ENCODE peak calls at places on chromosomes 13 and 19, in seven cellular contexts. Y, D, M, K, R, O and U are unnamed samples.

GRCh38 chr13:111893071-111893606 is 173.8 kb upstream of the SOX1 start:
- DNase-seq in K (peak; percentile 82), O (peak; percentile 50), M (peak; percentile 89), Y (peak; percentile 87), R (no peak), D (peak; percentile 76), U (no peak)

GRCh38 chr13:44969858-44970484 is 19.3 kb downstream of the NUFIP1 start:
- DNase-seq in R (peak; percentile 86), K (no peak), M (peak; percentile 61), Y (peak; percentile 57), O (no peak), D (peak; percentile 72), U (peak; percentile 71)

GRCh38 chr19:741506-742131 is 9.3 kb upstream of the MISP start:
- DNase-seq in R (peak; percentile 41), O (peak; percentile 31), K (peak; percentile 65), D (no peak), Y (no peak), M (peak; percentile 85), U (no peak)

GRCh38 chr13:46761866-46762265 is 35.1 kb downstream of the ESD start:
- DNase-seq in O (no peak), Y (no peak), K (no peak), R (no peak), M (no peak), D (no peak), U (no peak)

GRCh38 chr13:90868321-90868920 is 479.1 kb upstream of the MIR17HG start:
- DNase-seq in R (peak; percentile 42), D (peak; percentile 51), Y (peak; percentile 17), O (no peak), M (peak; percentile 6), K (no peak), U (peak; percentile 11)

GRCh38 chr13:114099191-114099590 is 33.2 kb downstream of the RASA3 start:
- DNase-seq in M (peak; percentile 91), K (peak; percentile 86), Y (no peak), R (peak; percentile 47), D (peak; percentile 99), O (no peak), U (peak; percentile 93)

GRCh38 chr19:51441410-51442390 is 16.6 kb downstream of the SIGLEC8 start:
- DNase-seq in Y (no peak), M (no peak), O (no peak), D (no peak), R (peak; percentile 45), K (no peak), U (no peak)

GRCh38 chr13:73984949-73985691 is 149.1 kb downstream of the KLF12 start:
- DNase-seq in O (no peak), D (no peak), Y (no peak), R (no peak), M (peak; percentile 48), K (no peak), U (no peak)

GRCh38 chr13:110610955-110611595 is 4.3 kb upstream of the NAXD start:
- DNase-seq in O (no peak), R (peak; percentile 65), D (no peak), M (no peak), K (no peak), Y (no peak), U (peak; percentile 21)

GRCh38 chr13:30551194-30551593 is 66.5 kb upstream of the USPL1 start:
- DNase-seq in Y (no peak), K (no peak), O (no peak), M (peak; percentile 64), D (peak; percentile 38), R (peak; percentile 65), U (peak; percentile 43)

GRCh38 chr19:58511353-58512208 is at the start of gene SLC27A5:
- DNase-seq in O (no peak), R (no peak), Y (no peak), K (no peak), M (no peak), D (no peak), U (no peak)

GRCh38 chr13:99758465-99759162 is 213.0 kb downstream of the ZIC5 start:
- DNase-seq in D (no peak), Y (no peak), O (no peak), K (no peak), M (no peak), R (no peak), U (no peak)

GRCh38 chr13:24159921-24160324 is 597 bp upstream of the SPATA13 start:
- DNase-seq in R (peak; percentile 25), Y (no peak), D (no peak), K (peak; percentile 48), O (no peak), M (peak; percentile 67), U (no peak)

GRCh38 chr13:20960663-20961309 is 58.2 kb upstream of the XPO4 start:
- DNase-seq in D (no peak), Y (no peak), R (no peak), K (no peak), M (no peak), O (no peak), U (no peak)

GRCh38 chr13:31891472-31891871 is 140.1 kb upstream of the FRY start:
- DNase-seq in R (peak; percentile 66), K (no peak), O (no peak), M (no peak), D (no peak), Y (no peak), U (no peak)

GRCh38 chr13:113410472-113411201 is 42.7 kb downstream of the ADPRHL1 start:
- DNase-seq in R (peak; percentile 50), O (no peak), K (no peak), M (peak; percentile 59), Y (no peak), D (peak; percentile 82), U (peak; percentile 93)

GRCh38 chr19:30076101-30076551 is 134.1 kb downstream of the URI1 start:
- DNase-seq in O (no peak), D (no peak), Y (no peak), M (peak; percentile 12), R (no peak), K (peak; percentile 46), U (no peak)

GRCh38 chr19:44607049-44607448 is 6.3 kb upstream of the IGSF23 start:
- DNase-seq in R (peak; percentile 87), Y (no peak), K (no peak), D (peak; percentile 28), M (no peak), O (no peak), U (peak; percentile 62)

GRCh38 chr13:51241720-51242119 is 19.5 kb downstream of the FAM124A start:
- DNase-seq in R (peak; percentile 21), O (no peak), M (no peak), K (no peak), D (peak; percentile 12), Y (no peak), U (no peak)

GRCh38 chr13:51244637-51245405 is 22.6 kb downstream of the FAM124A start:
- DNase-seq in O (no peak), Y (no peak), D (no peak), M (peak; percentile 38), K (peak; percentile 65), R (no peak), U (no peak)

GRCh38 chr13:51243227-51243626 is 21.0 kb downstream of the FAM124A start:
- DNase-seq in K (no peak), M (peak; percentile 53), Y (no peak), R (no peak), O (no peak), D (no peak), U (no peak)

GRCh38 chr13:51245583-51245982 is 23.4 kb downstream of the FAM124A start:
- DNase-seq in O (no peak), K (no peak), D (no peak), R (no peak), M (no peak), Y (no peak), U (no peak)

DNA sequence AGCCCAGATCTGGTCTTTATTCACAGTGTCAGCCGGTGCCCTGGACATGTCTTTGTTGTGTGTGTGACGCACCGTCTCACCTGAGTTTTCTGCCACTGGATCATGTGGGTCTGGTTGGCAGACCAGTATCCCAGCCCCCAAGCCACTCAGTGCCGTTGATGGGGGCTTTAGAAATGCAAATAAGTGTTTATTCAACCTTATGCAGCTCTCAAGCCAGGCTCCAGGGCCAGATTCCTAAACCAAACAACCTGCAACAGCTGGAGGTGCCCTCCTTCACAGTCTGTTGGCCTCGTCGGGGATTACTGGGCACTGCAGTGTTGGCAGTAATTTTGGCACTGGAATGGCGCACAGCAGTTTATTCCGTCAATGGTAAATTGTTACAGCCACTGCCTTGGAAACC is 21.6 kb downstream of the FAM124A start:
- DNase-seq in M (peak; percentile 46), D (no peak), O (peak; percentile 87), R (no peak), K (peak; percentile 96), Y (no peak), U (no peak)
- H2AK5ac ChIP-seq in M (no peak overlapping the region), D (no peak overlapping the region), O (peak overlapping the region; percentile 72), R (no peak overlapping the region), K (no peak overlapping the region), Y (peak overlapping the region; percentile 53), U (no peak overlapping the region)

GRCh38 chr19:33306191-33306590 is 3.9 kb upstream of the CEBPA start:
- DNase-seq in D (no peak), M (no peak), O (no peak), R (no peak), K (peak; percentile 12), Y (no peak), U (no peak)
- H2AK5ac ChIP-seq in D (no peak overlapping the region), M (no peak overlapping the region), O (no peak overlapping the region), R (no peak overlapping the region), K (no peak overlapping the region), Y (peak overlapping the region; percentile 35), U (no peak overlapping the region)

DNA sequence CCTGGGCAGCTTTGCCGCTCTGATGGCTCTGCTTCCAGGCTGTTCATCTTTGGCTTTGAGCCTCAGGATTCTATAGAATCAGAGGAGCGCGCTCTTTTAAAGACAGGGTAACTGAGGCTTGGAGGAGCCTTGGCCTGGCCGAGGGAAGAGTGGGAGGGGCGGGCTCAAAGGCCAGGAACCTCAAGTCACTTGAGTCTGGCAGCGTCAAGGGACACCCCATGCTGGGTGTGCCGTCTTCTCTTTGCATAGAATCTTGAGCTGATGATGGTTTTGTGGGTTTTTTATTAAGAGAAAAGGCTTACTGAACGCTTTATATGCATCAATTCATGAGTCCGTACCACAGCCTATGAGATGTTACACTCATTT is 1.1 kb downstream of the PGLS start:
- DNase-seq in K (no peak), Y (no peak), M (no peak), R (no peak), O (no peak), D (no peak), U (no peak)
- H2AK5ac ChIP-seq in K (no peak overlapping the region), Y (peak overlapping the region; percentile 84), M (no peak overlapping the region), R (peak overlapping the region; percentile 36), O (no peak overlapping the region), D (peak overlapping the region; percentile 41), U (peak overlapping the region; percentile 79)

GRCh38 chr19:16878181-16878965 is 10.4 kb upstream of the F2RL3 start:
- DNase-seq in K (no peak), M (no peak), Y (no peak), O (no peak), R (no peak), D (no peak), U (no peak)
- H2AK5ac ChIP-seq in K (no peak overlapping the region), M (no peak overlapping the region), Y (no peak overlapping the region), O (no peak overlapping the region), R (no peak overlapping the region), D (no peak overlapping the region), U (no peak overlapping the region)